ENCODE peak calls at places on chromosomes 2 and 18, in four cellular contexts. Z is K562, E is adipocyte, A is IMR-90. H is an unnamed sample.
A peak's percentile ranks its signal among the peaks of the same experiment; 100 is the strongest.

GRCh38 chr2:236638707-236639106 is 69.1 kb downstream of the ACKR3 start:
- DNase-seq in Z (no peak), E (no peak), A (no peak), H (no peak)

GRCh38 chr2:85600951-85601770 is 1.3 kb downstream of the TMEM150A start:
- DNase-seq in Z (no peak), E (no peak), A (no peak), H (no peak)

GRCh38 chr18:24544141-24544498 is 83.7 kb downstream of the HRH4 start:
- DNase-seq in Z (peak; percentile 49), E (peak; percentile 34), A (peak; percentile 40), H (peak; percentile 58)

GRCh38 chr2:198316852-198317395 is 512.5 kb downstream of the PLCL1 start:
- DNase-seq in Z (no peak), E (no peak), A (no peak), H (no peak)

GRCh38 chr2:131394147-131394931 is 30.4 kb upstream of the RAB6D start:
- DNase-seq in Z (peak; percentile 79), E (no peak), A (no peak), H (no peak)

GRCh38 chr2:190468814-190469569 is 60.8 kb downstream of the MFSD6 start:
- DNase-seq in Z (peak; percentile 86), E (peak; percentile 96), A (peak; percentile 99), H (peak; percentile 98)

GRCh38 chr18:25329783-25330182 is 22.2 kb downstream of the ZNF521 start:
- DNase-seq in Z (no peak), E (no peak), A (no peak), H (no peak)

GRCh38 chr2:100260712-100261620 is 61.3 kb downstream of the LONRF2 start:
- DNase-seq in Z (peak; percentile 82), E (peak; percentile 93), A (peak; percentile 85), H (peak; percentile 83)

GRCh38 chr2:20351555-20352229 is 1.0 kb upstream of the PUM2 start:
- DNase-seq in Z (no peak), E (no peak), A (no peak), H (peak; percentile 26)

GRCh38 chr2:121886059-121886458 is 130.6 kb downstream of the TSN start:
- DNase-seq in Z (peak; percentile 28), E (no peak), A (no peak), H (no peak)

GRCh38 chr2:6370753-6371152 is 495.0 kb downstream of the CMPK2 start:
- DNase-seq in Z (no peak), E (peak; percentile 19), A (peak; percentile 6), H (no peak)

GRCh38 chr2:6372317-6372903 is 493.3 kb downstream of the CMPK2 start:
- DNase-seq in Z (no peak), E (peak; percentile 89), A (peak; percentile 73), H (no peak)

GRCh38 chr2:6362671-6363450 is 502.8 kb downstream of the CMPK2 start:
- DNase-seq in Z (no peak), E (no peak), A (no peak), H (no peak)

GRCh38 chr2:6369266-6369665 is 496.4 kb downstream of the CMPK2 start:
- DNase-seq in Z (no peak), E (no peak), A (no peak), H (no peak)

GRCh38 chr2:6368271-6368670 is 497.4 kb downstream of the CMPK2 start:
- DNase-seq in Z (no peak), E (peak; percentile 82), A (peak; percentile 82), H (no peak)
- H3K9ac ChIP-seq in Z (no peak overlapping the region), E (no peak overlapping the region), A (peak overlapping the region; percentile 15), H (no peak overlapping the region)

DNA sequence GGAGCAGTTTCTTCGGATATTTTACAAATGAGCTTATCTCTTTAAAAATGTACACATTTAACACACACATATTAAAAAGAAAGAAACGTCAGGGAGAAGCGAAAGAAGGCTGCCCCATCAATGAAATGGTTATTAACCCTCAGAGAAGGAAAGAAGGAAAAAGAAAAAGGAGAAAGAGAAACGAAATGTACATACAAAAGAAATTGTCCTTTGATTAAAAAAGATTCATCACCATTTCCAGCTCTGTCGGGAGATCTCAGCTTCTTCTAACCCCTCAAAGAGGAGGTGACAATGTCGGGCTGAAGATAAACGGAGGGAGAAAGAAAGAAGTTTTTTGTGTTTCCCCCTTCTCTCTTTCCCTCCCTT is 1.5 kb downstream of the IKZF2 start:
- DNase-seq in Z (no peak), E (peak; percentile 22), A (no peak), H (peak; percentile 8)
- H3K9ac ChIP-seq in Z (no peak overlapping the region), E (peak overlapping the region; percentile 97), A (peak overlapping the region; percentile 95), H (peak overlapping the region; percentile 66)

GRCh38 chr2:12702661-12703121 is 14.0 kb upstream of the TRIB2 start:
- DNase-seq in Z (no peak), E (peak; percentile 90), A (peak; percentile 90), H (peak; percentile 94)
- H3K9ac ChIP-seq in Z (no peak overlapping the region), E (peak overlapping the region; percentile 15), A (no peak overlapping the region), H (peak overlapping the region; percentile 88)

GRCh38 chr2:110116033-110116710 is 550 bp upstream of the MALL start:
- DNase-seq in Z (peak; percentile 3), E (peak; percentile 28), A (peak; percentile 54), H (peak; percentile 71)

GRCh38 chr2:110114007-110114591 is 1.5 kb downstream of the MALL start:
- DNase-seq in Z (no peak), E (no peak), A (no peak), H (peak; percentile 95)

GRCh38 chr2:110114801-110115200 is 821 bp downstream of the MALL start:
- DNase-seq in Z (no peak), E (no peak), A (no peak), H (peak; percentile 56)

GRCh38 chr2:110120171-110121051 is 4.8 kb upstream of the MALL start:
- DNase-seq in Z (no peak), E (no peak), A (no peak), H (no peak)

DNA sequence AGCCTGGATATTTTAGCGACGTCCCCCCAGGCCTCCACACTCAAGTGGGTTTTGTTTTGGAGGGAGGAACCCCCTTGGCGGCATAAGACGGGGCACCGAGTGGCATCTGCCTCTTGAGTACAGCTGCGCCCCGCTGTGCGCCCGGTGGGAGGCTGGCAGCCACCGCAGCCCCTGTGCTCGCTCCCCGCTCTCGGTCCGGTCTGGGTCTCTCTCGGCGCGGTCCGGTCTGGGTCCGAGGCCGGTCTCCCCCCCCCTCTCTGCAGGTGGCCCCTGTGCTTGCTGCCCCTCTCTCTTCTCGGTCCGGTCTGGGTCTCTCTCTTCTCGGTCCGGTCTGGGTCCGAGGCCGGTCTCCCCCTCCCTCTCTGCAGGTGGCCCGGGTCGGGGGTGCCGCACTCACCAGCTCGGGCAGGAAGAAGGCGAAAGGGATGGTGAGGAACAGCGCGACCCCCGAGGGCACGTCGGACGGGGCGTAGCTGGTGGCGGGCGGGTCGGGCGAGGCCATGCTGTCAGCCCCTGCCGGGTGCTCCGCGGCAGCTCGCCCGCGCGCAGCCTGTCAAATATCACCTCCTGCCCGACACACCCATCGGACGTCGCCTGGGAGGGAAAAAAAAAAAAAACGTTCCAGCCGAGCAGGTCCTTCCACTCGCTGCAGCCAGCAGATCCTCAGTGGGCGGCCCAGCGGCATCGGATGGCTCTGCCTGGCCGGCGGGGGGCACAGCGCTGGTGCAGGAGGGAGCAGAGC is at the start of gene MALL:
- DNase-seq in Z (no peak), E (no peak), A (no peak), H (peak; percentile 89)
- H3K9ac ChIP-seq in Z (no peak within 1 kb of the TSS), E (peak within 1 kb of the TSS; percentile 73), A (no peak within 1 kb of the TSS), H (peak within 1 kb of the TSS; percentile 99)